ENCODE peak calls at places on chromosomes 13 and 19, in six cellular contexts. V is psoas muscle, L is brain microvascular endothelial cell, B is suprapubic skin, I is breast epithelium, J is caudate nucleus. M is an unnamed sample.

GRCh38 chr13:113153810-113154748 is 4.4 kb upstream of the PROZ start:
- DNase-seq in J (peak; percentile 49), I (peak; percentile 84), V (peak; percentile 83), B (peak; percentile 90), L (peak; percentile 38), M (peak; percentile 76)

GRCh38 chr13:31538067-31539042 is 201.0 kb upstream of the RXFP2 start:
- DNase-seq in B (no peak), L (peak; percentile 82), I (no peak), J (no peak), V (no peak), M (no peak)

GRCh38 chr13:73075546-73075945 is 16.7 kb downstream of the KLF5 start:
- DNase-seq in J (no peak), I (no peak), L (no peak), V (no peak), B (no peak), M (no peak)

GRCh38 chr13:48448963-48449614 is 36.2 kb upstream of the LPAR6 start:
- DNase-seq in B (no peak), L (no peak), I (no peak), J (no peak), V (no peak), M (no peak)

GRCh38 chr19:33819875-33820781 is 23.5 kb downstream of the KCTD15 start:
- DNase-seq in J (no peak), B (peak; percentile 92), V (peak; percentile 82), L (peak; percentile 23), I (no peak), M (peak; percentile 89)

GRCh38 chr13:46735425-46735824 is 61.5 kb downstream of the ESD start:
- DNase-seq in J (no peak), V (no peak), I (no peak), L (no peak), B (no peak), M (no peak)

GRCh38 chr19:33865306-33865705 is 68.6 kb downstream of the KCTD15 start:
- DNase-seq in L (no peak), V (no peak), J (no peak), I (no peak), B (no peak), M (no peak)

GRCh38 chr19:52935434-52935833 is 12.2 kb upstream of the ZNF888 start:
- DNase-seq in L (peak; percentile 43), V (no peak), I (no peak), B (no peak), J (no peak), M (no peak)

GRCh38 chr13:59696229-59696628 is 467.5 kb downstream of the DIAPH3 start:
- DNase-seq in L (no peak), I (no peak), J (no peak), B (no peak), V (no peak), M (no peak)

GRCh38 chr19:33470040-33470330 is 51.6 kb downstream of the PEPD start:
- DNase-seq in L (no peak), I (no peak), J (no peak), V (no peak), B (no peak), M (no peak)

GRCh38 chr13:102620512-102620911 is 23.7 kb downstream of the TPP2 start:
- DNase-seq in I (no peak), J (no peak), V (no peak), L (no peak), B (no peak), M (no peak)

GRCh38 chr19:11832253-11832912 is 16.1 kb upstream of the ZNF439 start:
- DNase-seq in B (no peak), I (no peak), L (no peak), J (no peak), V (no peak), M (no peak)

DNA sequence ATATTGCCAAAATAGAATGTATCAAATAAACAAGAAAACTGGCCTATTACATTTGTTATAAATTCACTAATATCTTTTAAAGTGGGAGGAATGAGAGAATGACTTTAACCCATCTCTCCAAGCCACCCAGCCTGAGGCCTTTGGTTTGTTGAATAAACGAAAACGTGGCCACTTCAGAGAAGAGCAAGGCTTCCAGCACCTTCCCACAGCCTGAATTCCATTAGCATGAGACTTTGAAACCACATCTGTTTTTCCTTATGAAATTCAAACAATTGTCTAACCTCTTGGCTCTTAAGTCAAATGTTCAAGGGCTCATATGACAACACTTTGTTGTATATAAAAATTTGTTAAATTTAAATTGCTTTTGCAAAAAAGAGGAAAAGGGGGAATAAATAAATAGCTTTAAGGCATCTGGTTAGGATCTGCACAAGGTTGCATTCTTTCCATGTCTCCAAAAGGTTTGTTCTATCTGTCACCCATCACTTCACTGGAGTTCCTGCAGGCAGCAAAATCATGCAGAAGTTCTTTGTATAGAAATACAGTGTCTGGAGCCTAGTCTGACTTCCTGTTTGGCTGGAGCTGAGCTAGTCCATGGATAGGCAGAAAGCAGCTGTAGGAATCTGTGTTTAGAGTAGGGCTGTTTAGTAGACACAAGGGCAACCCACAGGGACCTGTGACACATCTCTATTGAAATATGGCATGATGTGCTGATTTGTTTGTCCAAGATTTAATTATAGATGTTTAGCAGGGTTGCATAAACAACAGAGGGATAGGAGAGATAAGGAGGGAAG is 502.3 kb downstream of the KCTD12 start:
- DNase-seq in I (no peak), L (peak; percentile 92), B (no peak), J (no peak), V (no peak), M (no peak)
- H3K27ac ChIP-seq in I (peak overlapping the region; percentile 74), L (peak overlapping the region; percentile 94), B (peak overlapping the region; percentile 77), J (no peak overlapping the region), V (no peak overlapping the region), M (no peak overlapping the region)

GRCh38 chr19:7182489-7182888 is 111.7 kb downstream of the INSR start:
- DNase-seq in V (no peak), B (no peak), L (no peak), J (no peak), I (no peak), M (no peak)
- H3K27ac ChIP-seq in V (peak overlapping the region; percentile 73), B (peak overlapping the region; percentile 82), L (peak overlapping the region; percentile 63), J (peak overlapping the region; percentile 52), I (peak overlapping the region; percentile 88), M (peak overlapping the region; percentile 53)

GRCh38 chr19:41426116-41426841 is 895 bp downstream of the B3GNT8 start:
- DNase-seq in L (no peak), V (no peak), B (peak; percentile 72), J (no peak), I (no peak), M (no peak)

GRCh38 chr19:41428481-41428859 is 1.3 kb upstream of the B3GNT8 start:
- DNase-seq in L (no peak), I (no peak), V (no peak), J (no peak), B (no peak), M (no peak)

GRCh38 chr19:41425174-41426115 is 1.7 kb downstream of the B3GNT8 start:
- DNase-seq in B (peak; percentile 62), J (no peak), V (no peak), I (no peak), L (no peak), M (no peak)

GRCh38 chr19:41426952-41427646 is at the start of gene B3GNT8:
- DNase-seq in J (no peak), B (peak; percentile 88), V (peak; percentile 86), L (peak; percentile 11), I (peak; percentile 86), M (peak; percentile 89)

DNA sequence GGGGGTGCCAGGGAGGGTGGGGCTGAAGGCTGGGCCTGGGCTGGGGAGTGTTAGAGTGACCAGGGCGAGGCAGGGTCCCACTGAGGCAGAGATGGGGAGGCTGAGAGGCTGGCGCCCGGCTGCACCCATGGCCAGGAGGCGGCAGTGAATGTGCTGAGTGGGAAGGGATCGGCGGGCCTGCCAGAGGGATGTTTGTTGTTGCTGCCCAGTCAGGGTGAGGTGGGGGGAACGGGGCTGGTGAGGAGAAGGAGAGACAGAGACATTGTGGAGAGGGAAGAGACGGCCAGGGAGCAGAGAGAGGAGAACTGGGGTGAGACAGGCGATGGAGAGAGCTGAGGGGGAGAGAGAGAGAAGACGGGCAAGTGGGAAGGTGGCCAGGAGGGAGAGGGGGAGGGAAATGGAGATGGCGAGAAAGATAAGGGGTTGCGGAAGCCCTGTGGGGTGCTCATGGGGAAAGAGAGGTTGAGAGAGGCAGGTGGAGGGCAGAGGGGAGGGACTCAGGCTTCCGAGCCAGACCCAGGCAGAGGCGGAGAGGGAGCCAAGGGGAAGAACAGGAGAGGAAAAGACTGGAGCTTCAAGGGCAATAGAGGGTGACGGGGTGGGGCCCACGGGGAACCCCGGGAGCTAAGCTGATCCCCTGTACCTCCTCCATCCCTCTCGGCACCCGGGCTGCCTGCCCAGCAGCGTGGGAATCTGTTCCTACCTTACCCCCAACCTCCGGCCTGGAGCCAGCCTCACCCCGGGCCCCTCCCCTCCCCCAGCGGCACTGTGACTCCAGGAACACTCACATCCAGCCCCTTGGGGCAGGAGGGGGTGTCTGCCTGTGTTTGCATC is 690 bp upstream of the B3GNT8 start:
- DNase-seq in J (no peak), B (peak; percentile 76), L (no peak), V (peak; percentile 41), I (peak; percentile 62), M (peak; percentile 65)
- H3K27ac ChIP-seq in J (no peak overlapping the region), B (peak overlapping the region; percentile 61), L (no peak overlapping the region), V (peak overlapping the region; percentile 72), I (peak overlapping the region; percentile 97), M (peak overlapping the region; percentile 88)

GRCh38 chr19:16340654-16341053 is 16.0 kb downstream of the KLF2 start:
- DNase-seq in J (no peak), L (no peak), I (no peak), B (no peak), V (no peak), M (no peak)

GRCh38 chr19:16339361-16339725 is 14.7 kb downstream of the KLF2 start:
- DNase-seq in V (no peak), B (no peak), I (no peak), J (no peak), L (no peak), M (no peak)

GRCh38 chr19:16343156-16343555 is 18.5 kb downstream of the KLF2 start:
- DNase-seq in I (no peak), J (no peak), L (no peak), V (no peak), B (no peak), M (no peak)

GRCh38 chr19:16340092-16340491 is 15.5 kb downstream of the KLF2 start:
- DNase-seq in B (no peak), V (no peak), J (no peak), I (no peak), L (peak; percentile 61), M (no peak)

GRCh38 chr19:16342002-16342715 is 17.5 kb downstream of the KLF2 start:
- DNase-seq in J (no peak), V (peak; percentile 37), B (no peak), L (no peak), I (no peak), M (peak; percentile 38)
- H3K27ac ChIP-seq in J (peak overlapping the region; percentile 31), V (peak overlapping the region; percentile 87), B (peak overlapping the region; percentile 66), L (no peak overlapping the region), I (peak overlapping the region; percentile 72), M (peak overlapping the region; percentile 48)

M was measured in prostate gland.